ENCODE peak calls at places on chromosomes 11 and 22, in eight cellular contexts. One of them, this sample, is unnamed.

GRCh38 chr11:102111787-102112653 is 1.8 kb downstream of the YAP1 start:
- DNase-seq in occipital lobe: no peak
- DNase-seq in effector CD4-positive, alpha-beta T cell: peak; percentile 4
- DNase-seq in LHCN-M2: peak; percentile 89
- DNase-seq in DMS153: no peak
- DNase-seq in cardiac muscle cell: peak; percentile 49
- DNase-seq in hepatocyte: peak; percentile 83
- DNase-seq in pancreas: no peak
- DNase-seq in this sample: no peak

GRCh38 chr22:40342521-40342920 is 3.8 kb upstream of the ADSL start:
- DNase-seq in occipital lobe: no peak
- DNase-seq in effector CD4-positive, alpha-beta T cell: no peak
- DNase-seq in LHCN-M2: no peak
- DNase-seq in DMS153: no peak
- DNase-seq in cardiac muscle cell: no peak
- DNase-seq in hepatocyte: no peak
- DNase-seq in pancreas: no peak
- DNase-seq in this sample: no peak

GRCh38 chr11:59418151-59418550 is 8.1 kb downstream of the OR5A2 start:
- DNase-seq in occipital lobe: no peak
- DNase-seq in effector CD4-positive, alpha-beta T cell: no peak
- DNase-seq in LHCN-M2: no peak
- DNase-seq in DMS153: no peak
- DNase-seq in cardiac muscle cell: no peak
- DNase-seq in hepatocyte: no peak
- DNase-seq in pancreas: no peak
- DNase-seq in this sample: no peak

GRCh38 chr11:69804769-69805508 is 14.3 kb downstream of the FGF3 start:
- DNase-seq in occipital lobe: no peak
- DNase-seq in effector CD4-positive, alpha-beta T cell: no peak
- DNase-seq in LHCN-M2: no peak
- DNase-seq in DMS153: no peak
- DNase-seq in cardiac muscle cell: peak; percentile 74
- DNase-seq in hepatocyte: no peak
- DNase-seq in pancreas: peak; percentile 34
- DNase-seq in this sample: no peak

GRCh38 chr22:49183826-49184216 is 643.9 kb downstream of the BRD1 start:
- DNase-seq in occipital lobe: no peak
- DNase-seq in effector CD4-positive, alpha-beta T cell: no peak
- DNase-seq in LHCN-M2: no peak
- DNase-seq in DMS153: peak; percentile 24
- DNase-seq in cardiac muscle cell: no peak
- DNase-seq in hepatocyte: no peak
- DNase-seq in pancreas: peak; percentile 45
- DNase-seq in this sample: no peak

GRCh38 chr11:61092908-61093763 is 9.2 kb upstream of the CD5 start:
- DNase-seq in occipital lobe: no peak
- DNase-seq in effector CD4-positive, alpha-beta T cell: no peak
- DNase-seq in LHCN-M2: no peak
- DNase-seq in DMS153: no peak
- DNase-seq in cardiac muscle cell: no peak
- DNase-seq in hepatocyte: no peak
- DNase-seq in pancreas: no peak
- DNase-seq in this sample: no peak

GRCh38 chr11:32550207-32550606 is 33.4 kb upstream of the EIF3M start:
- DNase-seq in occipital lobe: no peak
- DNase-seq in effector CD4-positive, alpha-beta T cell: no peak
- DNase-seq in LHCN-M2: no peak
- DNase-seq in DMS153: no peak
- DNase-seq in cardiac muscle cell: no peak
- DNase-seq in hepatocyte: no peak
- DNase-seq in pancreas: no peak
- DNase-seq in this sample: no peak

GRCh38 chr11:111911563-111912401 is at the start of gene CRYAB:
- DNase-seq in occipital lobe: peak; percentile 95
- DNase-seq in effector CD4-positive, alpha-beta T cell: no peak
- DNase-seq in LHCN-M2: peak; percentile 88
- DNase-seq in DMS153: no peak
- DNase-seq in cardiac muscle cell: peak; percentile 66
- DNase-seq in hepatocyte: peak; percentile 88
- DNase-seq in pancreas: peak; percentile 68
- DNase-seq in this sample: peak; percentile 91

GRCh38 chr11:3166268-3167142 is 1.4 kb upstream of the OSBPL5 start:
- DNase-seq in occipital lobe: no peak
- DNase-seq in effector CD4-positive, alpha-beta T cell: no peak
- DNase-seq in LHCN-M2: no peak
- DNase-seq in DMS153: no peak
- DNase-seq in cardiac muscle cell: no peak
- DNase-seq in hepatocyte: no peak
- DNase-seq in pancreas: peak; percentile 49
- DNase-seq in this sample: no peak